ENCODE peak calls at places on chromosome X, in eight cellular contexts. V is pancreas, S is NCI-H510A, B is hepatocyte, X is BJ, J is left cardiac atrium, F is GM12878, H is HEK293T. T is an unnamed sample.

GRCh38 chrX:30965751-30966150 is 76.7 kb upstream of the TAB3 start:
- DNase-seq in V (no peak), S (no peak), J (no peak), F (no peak), X (no peak), H (no peak), B (no peak), T (no peak)

GRCh38 chrX:114611018-114611619 is 27.2 kb downstream of the HTR2C start:
- DNase-seq in F (no peak), J (no peak), V (peak), S (peak), H (peak), X (no peak), B (peak), T (no peak)

GRCh38 chrX:153245288-153245731 is 66.2 kb downstream of the MAGEA1 start:
- DNase-seq in B (peak), S (no peak), J (no peak), F (no peak), X (no peak), H (peak), V (no peak), T (no peak)

GRCh38 chrX:13189380-13189779 is 130.5 kb downstream of the ATXN3L start:
- DNase-seq in V (no peak), S (no peak), H (no peak), F (no peak), B (no peak), J (no peak), X (no peak), T (no peak)

GRCh38 chrX:49193542-49193964 is 6.4 kb downstream of the SYP start:
- DNase-seq in H (no peak), F (no peak), V (no peak), B (no peak), J (no peak), X (no peak), S (no peak), T (no peak)

GRCh38 chrX:129450123-129450522 is 73.2 kb downstream of the SMARCA1 start:
- DNase-seq in H (no peak), V (no peak), F (no peak), J (no peak), X (no peak), S (no peak), B (no peak), T (no peak)

GRCh38 chrX:88425739-88426138 is 321.3 kb upstream of the CPXCR1 start:
- DNase-seq in H (no peak), X (no peak), V (no peak), J (no peak), F (no peak), B (peak), S (no peak), T (no peak)

GRCh38 chrX:153926863-153927685 is 1.0 kb upstream of the ARHGAP4 start:
- DNase-seq in V (peak), H (no peak), X (no peak), F (peak), S (no peak), J (peak), B (peak), T (peak)

GRCh38 chrX:55452825-55453124 is 848 bp downstream of the MAGEH1 start:
- DNase-seq in J (no peak), V (no peak), X (no peak), F (no peak), S (no peak), B (no peak), H (no peak), T (no peak)

GRCh38 chrX:142428916-142429315 is 223.8 kb upstream of the MAGEC2 start:
- DNase-seq in B (no peak), J (no peak), H (no peak), X (no peak), V (no peak), S (no peak), F (no peak), T (no peak)

GRCh38 chrX:13285693-13286092 is 34.2 kb downstream of the ATXN3L start:
- DNase-seq in V (no peak), B (peak), F (no peak), S (no peak), J (no peak), H (no peak), X (no peak), T (no peak)

GRCh38 chrX:130393451-130394074 is 8.1 kb upstream of the GPR119 start:
- DNase-seq in B (peak), F (no peak), J (peak), X (no peak), V (peak), H (peak), S (no peak), T (no peak)

GRCh38 chrX:119762718-119763117 is 4.3 kb downstream of the SOWAHD start:
- DNase-seq in F (no peak), B (no peak), H (no peak), X (no peak), S (no peak), V (no peak), J (no peak), T (no peak)

GRCh38 chrX:15522464-15522863 is 21.9 kb downstream of the BMX start:
- DNase-seq in F (no peak), J (no peak), X (no peak), B (no peak), V (no peak), H (no peak), S (no peak), T (no peak)

GRCh38 chrX:143429021-143429570 is 88.2 kb downstream of the SPANXN3 start:
- DNase-seq in F (no peak), J (no peak), H (no peak), S (no peak), X (no peak), B (no peak), V (no peak), T (no peak)

GRCh38 chrX:4240541-4241194 is 527.2 kb upstream of the PRKX start:
- DNase-seq in J (no peak), F (no peak), B (no peak), H (no peak), S (no peak), X (no peak), V (no peak), T (no peak)

GRCh38 chrX:98371994-98372393 is 1488.3 kb downstream of the RPA4 start:
- DNase-seq in B (no peak), S (no peak), V (no peak), X (no peak), J (no peak), H (no peak), F (no peak), T (no peak)

GRCh38 chrX:142089193-142089592 is 115.9 kb downstream of the MAGEC2 start:
- DNase-seq in B (peak), H (peak), J (no peak), X (no peak), V (no peak), F (no peak), S (no peak), T (no peak)

GRCh38 chrX:132855760-132856341 is 102.6 kb downstream of the HS6ST2 start:
- DNase-seq in F (no peak), V (no peak), J (no peak), X (no peak), S (no peak), B (no peak), H (no peak), T (no peak)

GRCh38 chrX:119502727-119503483 is 34.7 kb downstream of the SLC25A5 start:
- DNase-seq in X (no peak), J (no peak), S (peak), B (peak), H (no peak), F (no peak), V (peak), T (peak)

GRCh38 chrX:17923546-17923945 is 62.4 kb upstream of the RAI2 start:
- DNase-seq in H (peak), X (no peak), S (no peak), B (no peak), J (no peak), V (no peak), F (no peak), T (no peak)

GRCh38 chrX:136250191-136251041 is 784 bp downstream of the MAP7D3 start:
- DNase-seq in B (peak), V (no peak), F (no peak), J (no peak), X (no peak), S (no peak), H (peak), T (no peak)

GRCh38 chrX:29746326-29746725 is 469.0 kb upstream of the MAGEB2 start:
- DNase-seq in H (no peak), J (no peak), B (no peak), S (no peak), V (no peak), X (peak), F (no peak), T (no peak)

GRCh38 chrX:11759461-11760311 is 1.6 kb downstream of the MSL3 start:
- DNase-seq in J (peak), V (peak), S (peak), F (peak), B (peak), H (peak), X (peak), T (peak)

GRCh38 chrX:9204560-9204959 is 170.6 kb upstream of the FAM9B start:
- DNase-seq in B (no peak), H (no peak), J (no peak), V (no peak), F (no peak), X (no peak), S (no peak), T (no peak)

GRCh38 chrX:22424919-22425318 is 152.2 kb downstream of the CBLL2 start:
- DNase-seq in H (no peak), B (no peak), F (no peak), V (no peak), S (no peak), X (no peak), J (no peak), T (no peak)

GRCh38 chrX:133776072-133776471 is 209.3 kb downstream of the GPC3 start:
- DNase-seq in F (no peak), X (no peak), V (no peak), H (peak), B (no peak), S (no peak), J (peak), T (no peak)

GRCh38 chrX:33126469-33126868 is 84.9 kb downstream of the DMD start:
- DNase-seq in J (no peak), V (no peak), X (no peak), B (no peak), F (no peak), S (no peak), H (no peak), T (no peak)

GRCh38 chrX:22652596-22652995 is 347.2 kb upstream of the DDX53 start:
- DNase-seq in F (no peak), V (no peak), S (no peak), B (peak), H (peak), J (no peak), X (no peak), T (no peak)

GRCh38 chrX:118726887-118727685 is at the start of gene IL13RA1:
- DNase-seq in B (peak), S (peak), H (peak), X (no peak), J (peak), V (peak), F (no peak), T (peak)

T was measured in sigmoid colon.